ENCODE peak calls at places on chromosomes 2 and 18, in five cellular contexts. One of them, this sample, is unnamed.

GRCh38 chr2:120874876-120875275 is 139.2 kb downstream of the GLI2 start:
- DNase-seq in HCT116: no peak
- DNase-seq in GM12878: no peak
- DNase-seq in HepG2: no peak
- DNase-seq in SK-N-SH: no peak
- DNase-seq in this sample: no peak

GRCh38 chr2:176642074-176642473 is 372.8 kb downstream of the MTX2 start:
- DNase-seq in SK-N-SH: no peak
- DNase-seq in HepG2: no peak
- DNase-seq in GM12878: peak; percentile 23
- DNase-seq in HCT116: no peak
- DNase-seq in this sample: no peak

GRCh38 chr2:85748948-85749875 is 4.6 kb upstream of the ATOH8 start:
- DNase-seq in HCT116: no peak
- DNase-seq in HepG2: no peak
- DNase-seq in SK-N-SH: no peak
- DNase-seq in GM12878: no peak
- DNase-seq in this sample: no peak

GRCh38 chr2:190683802-190684201 is 34.9 kb downstream of the NAB1 start:
- DNase-seq in SK-N-SH: no peak
- DNase-seq in HepG2: no peak
- DNase-seq in HCT116: no peak
- DNase-seq in GM12878: no peak
- DNase-seq in this sample: no peak

GRCh38 chr2:80073134-80073561 is 231.4 kb downstream of the LRRTM1 start:
- DNase-seq in HCT116: peak; percentile 12
- DNase-seq in SK-N-SH: peak; percentile 61
- DNase-seq in HepG2: peak; percentile 60
- DNase-seq in GM12878: peak; percentile 3
- DNase-seq in this sample: peak; percentile 83

GRCh38 chr2:212133337-212133736 is 405.3 kb downstream of the ERBB4 start:
- DNase-seq in HepG2: no peak
- DNase-seq in GM12878: no peak
- DNase-seq in HCT116: no peak
- DNase-seq in SK-N-SH: no peak
- DNase-seq in this sample: no peak

GRCh38 chr2:189285962-189286648 is 106.5 kb upstream of the COL5A2 start:
- DNase-seq in GM12878: no peak
- DNase-seq in HCT116: no peak
- DNase-seq in HepG2: no peak
- DNase-seq in SK-N-SH: no peak
- DNase-seq in this sample: no peak

GRCh38 chr2:209936106-209936663 is 66.3 kb upstream of the RPE start:
- DNase-seq in SK-N-SH: no peak
- DNase-seq in GM12878: no peak
- DNase-seq in HCT116: no peak
- DNase-seq in HepG2: no peak
- DNase-seq in this sample: no peak

GRCh38 chr18:35071819-35072247 is 30.6 kb downstream of the MAPRE2 start:
- DNase-seq in HCT116: no peak
- DNase-seq in SK-N-SH: no peak
- DNase-seq in HepG2: no peak
- DNase-seq in GM12878: no peak
- DNase-seq in this sample: no peak

GRCh38 chr2:140506606-140507005 is 1624.2 kb downstream of the LRP1B start:
- DNase-seq in SK-N-SH: no peak
- DNase-seq in HCT116: no peak
- DNase-seq in HepG2: no peak
- DNase-seq in GM12878: no peak
- DNase-seq in this sample: no peak

GRCh38 chr18:10417679-10418078 is 36.8 kb upstream of the APCDD1 start:
- DNase-seq in GM12878: no peak
- DNase-seq in HCT116: no peak
- DNase-seq in SK-N-SH: no peak
- DNase-seq in HepG2: no peak
- DNase-seq in this sample: no peak

GRCh38 chr2:157874997-157875719 is 972 bp downstream of the ACVR1 start:
- DNase-seq in HepG2: no peak
- DNase-seq in HCT116: no peak
- DNase-seq in GM12878: no peak
- DNase-seq in SK-N-SH: peak; percentile 38
- DNase-seq in this sample: peak; percentile 15

GRCh38 chr2:95005726-95006125 is 19.8 kb upstream of the MAL start:
- DNase-seq in SK-N-SH: no peak
- DNase-seq in HepG2: no peak
- DNase-seq in GM12878: no peak
- DNase-seq in HCT116: no peak
- DNase-seq in this sample: no peak

GRCh38 chr2:34705556-34706247 is 1106.6 kb upstream of the FAM98A start:
- DNase-seq in HCT116: no peak
- DNase-seq in HepG2: no peak
- DNase-seq in GM12878: no peak
- DNase-seq in SK-N-SH: no peak
- DNase-seq in this sample: no peak

GRCh38 chr2:27963454-27963853 is 72.9 kb downstream of the BABAM2 start:
- DNase-seq in SK-N-SH: no peak
- DNase-seq in HCT116: no peak
- DNase-seq in HepG2: no peak
- DNase-seq in GM12878: no peak
- DNase-seq in this sample: no peak

GRCh38 chr2:109246176-109246575 is 117.2 kb downstream of the SH3RF3 start:
- DNase-seq in HCT116: no peak
- DNase-seq in SK-N-SH: no peak
- DNase-seq in HepG2: no peak
- DNase-seq in GM12878: no peak
- DNase-seq in this sample: no peak

GRCh38 chr18:38963943-38964660 is 1398.5 kb upstream of the CELF4 start:
- DNase-seq in HepG2: no peak
- DNase-seq in GM12878: no peak
- DNase-seq in HCT116: no peak
- DNase-seq in SK-N-SH: no peak
- DNase-seq in this sample: no peak

GRCh38 chr2:205646680-205647079 is 35.6 kb upstream of the NRP2 start:
- DNase-seq in GM12878: peak; percentile 38
- DNase-seq in HepG2: no peak
- DNase-seq in HCT116: no peak
- DNase-seq in SK-N-SH: no peak
- DNase-seq in this sample: no peak

GRCh38 chr2:152396763-152397162 is 61.8 kb downstream of the FMNL2 start:
- DNase-seq in HCT116: no peak
- DNase-seq in HepG2: no peak
- DNase-seq in SK-N-SH: no peak
- DNase-seq in GM12878: no peak
- DNase-seq in this sample: no peak

GRCh38 chr2:234555161-234555560 is 58.3 kb upstream of the ARL4C start:
- DNase-seq in HCT116: no peak
- DNase-seq in SK-N-SH: no peak
- DNase-seq in GM12878: no peak
- DNase-seq in HepG2: no peak
- DNase-seq in this sample: no peak

GRCh38 chr2:19021721-19022120 is 336.7 kb downstream of the OSR1 start:
- DNase-seq in HepG2: peak; percentile 52
- DNase-seq in GM12878: no peak
- DNase-seq in HCT116: no peak
- DNase-seq in SK-N-SH: no peak
- DNase-seq in this sample: no peak

GRCh38 chr2:55169359-55169758 is 62.7 kb downstream of the CLHC1 start:
- DNase-seq in SK-N-SH: no peak
- DNase-seq in GM12878: no peak
- DNase-seq in HCT116: no peak
- DNase-seq in HepG2: no peak
- DNase-seq in this sample: no peak

GRCh38 chr2:152036611-152037469 is 62.0 kb downstream of the CACNB4 start:
- DNase-seq in GM12878: no peak
- DNase-seq in HepG2: peak; percentile 73
- DNase-seq in HCT116: peak; percentile 61
- DNase-seq in SK-N-SH: peak; percentile 66
- DNase-seq in this sample: peak; percentile 84

GRCh38 chr18:3037423-3037915 is 24.5 kb upstream of the LPIN2 start:
- DNase-seq in SK-N-SH: no peak
- DNase-seq in HCT116: peak; percentile 24
- DNase-seq in GM12878: peak; percentile 77
- DNase-seq in HepG2: peak; percentile 98
- DNase-seq in this sample: peak; percentile 45

GRCh38 chr18:79595876-79596374 is 83.7 kb upstream of the CTDP1 start:
- DNase-seq in SK-N-SH: no peak
- DNase-seq in HCT116: no peak
- DNase-seq in HepG2: no peak
- DNase-seq in GM12878: no peak
- DNase-seq in this sample: no peak

GRCh38 chr2:171086352-171087290 is 74.1 kb downstream of the TLK1 start:
- DNase-seq in HepG2: peak; percentile 65
- DNase-seq in SK-N-SH: peak; percentile 46
- DNase-seq in GM12878: peak; percentile 9
- DNase-seq in HCT116: peak; percentile 19
- DNase-seq in this sample: peak; percentile 75

GRCh38 chr18:59983506-59983905 is 83.7 kb downstream of the PMAIP1 start:
- DNase-seq in HepG2: no peak
- DNase-seq in HCT116: no peak
- DNase-seq in SK-N-SH: no peak
- DNase-seq in GM12878: no peak
- DNase-seq in this sample: no peak

GRCh38 chr2:223101340-223102039 is 49.5 kb downstream of the KCNE4 start:
- DNase-seq in SK-N-SH: peak; percentile 42
- DNase-seq in HepG2: peak; percentile 31
- DNase-seq in HCT116: peak; percentile 73
- DNase-seq in GM12878: peak; percentile 31
- DNase-seq in this sample: peak; percentile 36

GRCh38 chr2:109644571-109645275 is 30.6 kb downstream of the SOWAHC start:
- DNase-seq in SK-N-SH: peak; percentile 34
- DNase-seq in HCT116: no peak
- DNase-seq in GM12878: no peak
- DNase-seq in HepG2: peak; percentile 100
- DNase-seq in this sample: no peak

GRCh38 chr18:11909597-11910026 is 1.5 kb upstream of the MPPE1 start:
- DNase-seq in GM12878: no peak
- DNase-seq in HepG2: peak; percentile 26
- DNase-seq in HCT116: no peak
- DNase-seq in SK-N-SH: no peak
- DNase-seq in this sample: no peak

GRCh38 chr2:226721541-226721940 is 78.1 kb downstream of the IRS1 start:
- DNase-seq in GM12878: no peak
- DNase-seq in HCT116: no peak
- DNase-seq in HepG2: no peak
- DNase-seq in SK-N-SH: peak; percentile 48
- DNase-seq in this sample: no peak

GRCh38 chr2:188979119-188979729 is 5.1 kb downstream of the COL3A1 start:
- DNase-seq in SK-N-SH: no peak
- DNase-seq in HCT116: no peak
- DNase-seq in HepG2: no peak
- DNase-seq in GM12878: no peak
- DNase-seq in this sample: no peak

GRCh38 chr2:172449916-172450550 is 22.6 kb downstream of the ITGA6 start:
- DNase-seq in HepG2: no peak
- DNase-seq in HCT116: no peak
- DNase-seq in SK-N-SH: no peak
- DNase-seq in GM12878: no peak
- DNase-seq in this sample: no peak

GRCh38 chr2:32614069-32614468 is 13.8 kb upstream of the TTC27 start:
- DNase-seq in SK-N-SH: no peak
- DNase-seq in GM12878: no peak
- DNase-seq in HCT116: no peak
- DNase-seq in HepG2: no peak
- DNase-seq in this sample: no peak

GRCh38 chr18:6920099-6920955 is 190.8 kb downstream of the ARHGAP28 start:
- DNase-seq in SK-N-SH: peak; percentile 67
- DNase-seq in HCT116: no peak
- DNase-seq in HepG2: peak; percentile 61
- DNase-seq in GM12878: no peak
- DNase-seq in this sample: peak; percentile 44

GRCh38 chr18:49854681-49855080 is 41.3 kb upstream of the ACAA2 start:
- DNase-seq in HCT116: no peak
- DNase-seq in SK-N-SH: no peak
- DNase-seq in HepG2: no peak
- DNase-seq in GM12878: no peak
- DNase-seq in this sample: no peak

GRCh38 chr18:12397254-12397653 is 10.5 kb upstream of the PRELID3A start:
- DNase-seq in HepG2: no peak
- DNase-seq in HCT116: no peak
- DNase-seq in SK-N-SH: no peak
- DNase-seq in GM12878: no peak
- DNase-seq in this sample: no peak

GRCh38 chr2:159083601-159084000 is 115.2 kb downstream of the TANC1 start:
- DNase-seq in GM12878: no peak
- DNase-seq in SK-N-SH: no peak
- DNase-seq in HCT116: no peak
- DNase-seq in HepG2: peak; percentile 18
- DNase-seq in this sample: no peak

DNA sequence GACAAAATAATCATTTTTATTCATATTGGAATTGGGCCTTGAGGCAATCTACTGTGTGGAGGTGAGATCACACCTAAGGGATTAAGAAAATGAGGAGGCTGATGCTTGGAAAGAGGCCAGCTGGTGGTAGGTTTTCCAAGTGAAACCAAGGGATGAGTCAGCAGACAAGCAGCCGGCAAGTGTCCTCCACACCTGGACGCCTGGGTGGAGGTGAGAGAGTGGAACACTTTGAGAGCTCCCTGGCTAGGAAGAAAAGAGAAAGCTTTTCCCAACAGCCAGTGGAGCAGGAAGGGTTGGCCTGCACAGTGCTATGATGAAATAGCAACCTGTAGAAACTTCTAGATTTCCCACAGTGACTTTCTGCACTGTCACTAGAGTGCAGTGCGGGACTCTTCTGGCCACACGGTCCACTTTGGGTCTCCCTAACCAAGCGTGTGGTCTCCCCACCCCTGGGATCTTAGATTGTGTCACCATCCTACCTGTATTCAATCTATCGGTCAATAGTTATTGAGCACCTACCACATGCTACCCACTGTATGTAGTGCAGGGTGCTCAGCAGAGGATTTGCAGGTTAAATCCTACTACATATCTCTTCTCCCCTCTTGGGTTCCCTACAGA is 19.5 kb upstream of the IL37 start:
- DNase-seq in SK-N-SH: no peak
- DNase-seq in GM12878: no peak
- DNase-seq in HepG2: no peak
- DNase-seq in HCT116: peak; percentile 72
- DNase-seq in this sample: no peak
- TF ChIP-seq ZBTB33 in SK-N-SH: no peak
- TF ChIP-seq ZBTB33 in GM12878: no peak
- TF ChIP-seq ZBTB33 in HepG2: no peak
- TF ChIP-seq ZBTB33 in HCT116: no peak
- TF ChIP-seq ZBTB33 in this sample: no peak

GRCh38 chr18:32349728-32350395 is 120.8 kb downstream of the GAREM1 start:
- DNase-seq in SK-N-SH: no peak
- DNase-seq in HCT116: peak; percentile 91
- DNase-seq in HepG2: peak; percentile 82
- DNase-seq in GM12878: no peak
- DNase-seq in this sample: no peak
- TF ChIP-seq ZBTB33 in SK-N-SH: no peak
- TF ChIP-seq ZBTB33 in HCT116: no peak
- TF ChIP-seq ZBTB33 in HepG2: no peak
- TF ChIP-seq ZBTB33 in GM12878: no peak
- TF ChIP-seq ZBTB33 in this sample: no peak

GRCh38 chr2:168203762-168204693 is 43.4 kb downstream of the STK39 start:
- DNase-seq in GM12878: no peak
- DNase-seq in HCT116: no peak
- DNase-seq in SK-N-SH: no peak
- DNase-seq in HepG2: no peak
- DNase-seq in this sample: no peak
- TF ChIP-seq ZBTB33 in GM12878: no peak
- TF ChIP-seq ZBTB33 in HCT116: no peak
- TF ChIP-seq ZBTB33 in SK-N-SH: no peak
- TF ChIP-seq ZBTB33 in HepG2: no peak
- TF ChIP-seq ZBTB33 in this sample: no peak

GRCh38 chr2:169002151-169002738 is 28.9 kb downstream of the ABCB11 start:
- DNase-seq in HepG2: no peak
- DNase-seq in GM12878: no peak
- DNase-seq in HCT116: no peak
- DNase-seq in SK-N-SH: no peak
- DNase-seq in this sample: no peak
- TF ChIP-seq ZBTB33 in HepG2: no peak
- TF ChIP-seq ZBTB33 in GM12878: no peak
- TF ChIP-seq ZBTB33 in HCT116: no peak
- TF ChIP-seq ZBTB33 in SK-N-SH: no peak
- TF ChIP-seq ZBTB33 in this sample: no peak

This sample was measured in K562.